ENCODE peak calls at places on chromosomes 16 and 17, in four cellular contexts. K, C, F and T are unnamed samples. For H3K9me3, the result is how much of the 10 kb centered on the place peaks cover.

GRCh38 chr17:47615766-47616424 is 33.8 kb upstream of the KPNB1 start:
- DNase-seq in K (no peak), C (no peak), F (no peak), T (no peak)

GRCh38 chr16:2026461-2027023 is at the start of gene NHERF2:
- DNase-seq in K (peak), C (no peak), F (no peak), T (peak)

GRCh38 chr16:20410153-20410723 is 904 bp downstream of the ACSM5 start:
- DNase-seq in K (no peak), C (no peak), F (no peak), T (no peak)

GRCh38 chr16:2364638-2365210 is 24.2 kb upstream of the ABCA3 start:
- DNase-seq in K (no peak), C (no peak), F (no peak), T (no peak)

GRCh38 chr16:56983211-56983751 is 6.1 kb upstream of the NLRC5 start:
- DNase-seq in K (no peak), C (no peak), F (peak), T (peak)

GRCh38 chr17:79975498-79976134 is 60.1 kb downstream of the TBC1D16 start:
- DNase-seq in K (no peak), C (no peak), F (no peak), T (no peak)

GRCh38 chr16:19481291-19481690 is 40.6 kb downstream of the GDE1 start:
- DNase-seq in K (no peak), C (no peak), F (no peak), T (no peak)

GRCh38 chr17:75755205-75755901 is 9.6 kb downstream of the GALK1 start:
- DNase-seq in K (no peak), C (no peak), F (no peak), T (no peak)

GRCh38 chr16:88807626-88808453 is 3.9 kb downstream of the APRT start:
- DNase-seq in K (no peak), C (no peak), F (no peak), T (no peak)

GRCh38 chr16:83706394-83706793 is 101.4 kb upstream of the HSBP1 start:
- DNase-seq in K (no peak), C (no peak), F (no peak), T (no peak)

GRCh38 chr16:67034478-67034877 is 5.5 kb downstream of the CBFB start:
- DNase-seq in K (no peak), C (no peak), F (no peak), T (no peak)

GRCh38 chr16:8866118-8866883 is 2.5 kb downstream of the CARHSP1 start:
- DNase-seq in K (peak), C (no peak), F (no peak), T (peak)

GRCh38 chr16:49625311-49626035 is 230.4 kb downstream of the ZNF423 start:
- DNase-seq in K (no peak), C (no peak), F (no peak), T (no peak)

GRCh38 chr17:4953461-4953961 is 2.6 kb downstream of the ENO3 start:
- DNase-seq in K (no peak), C (no peak), F (no peak), T (no peak)

GRCh38 chr17:18033442-18034099 is 5.4 kb downstream of the ATPAF2 start:
- DNase-seq in K (no peak), C (peak), F (peak), T (peak)

GRCh38 chr16:81614654-81615359 is 164.3 kb upstream of the PLCG2 start:
- DNase-seq in K (no peak), C (no peak), F (no peak), T (no peak)

GRCh38 chr16:23640669-23640958 is 496 bp downstream of the PALB2 start:
- DNase-seq in K (no peak), C (no peak), F (no peak), T (no peak)

GRCh38 chr17:78484300-78485159 is 92.7 kb downstream of the DNAH17 start:
- DNase-seq in K (no peak), C (no peak), F (no peak), T (peak)

GRCh38 chr17:82882715-82883446 is 43.1 kb upstream of the ZNF750 start:
- DNase-seq in K (no peak), C (no peak), F (peak), T (peak)

DNA sequence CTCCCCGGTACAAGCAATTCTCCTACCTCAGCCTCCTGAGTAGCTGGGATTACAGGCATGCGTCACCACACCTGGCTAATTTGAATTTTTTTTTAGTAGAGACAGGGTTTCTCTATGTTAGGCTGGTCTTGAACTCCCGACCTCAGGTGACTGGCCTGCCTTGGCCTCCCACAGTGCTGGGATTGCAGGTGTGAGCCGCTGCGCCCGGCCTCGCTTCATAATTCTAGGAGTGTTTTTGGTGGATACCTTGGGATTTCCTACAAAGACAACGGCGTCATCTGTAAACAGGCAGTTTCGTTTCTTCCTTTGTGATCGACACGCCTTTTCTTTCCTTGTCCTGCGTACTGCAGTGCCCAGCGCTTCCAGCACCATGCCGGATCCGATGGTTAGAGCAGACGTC is 60.9 kb upstream of the GNG13 start:
- DNase-seq in K (no peak), C (no peak), F (no peak), T (no peak)
- H3K9me3 ChIP-seq in K (under half), C (under half), F (under half), T (under half)

GRCh38 chr17:59178266-59178665 is 22.7 kb downstream of the PRR11 start:
- DNase-seq in K (no peak), C (no peak), F (no peak), T (no peak)
- H3K9me3 ChIP-seq in K (under half), C (under half), F (under half), T (under half)

DNA sequence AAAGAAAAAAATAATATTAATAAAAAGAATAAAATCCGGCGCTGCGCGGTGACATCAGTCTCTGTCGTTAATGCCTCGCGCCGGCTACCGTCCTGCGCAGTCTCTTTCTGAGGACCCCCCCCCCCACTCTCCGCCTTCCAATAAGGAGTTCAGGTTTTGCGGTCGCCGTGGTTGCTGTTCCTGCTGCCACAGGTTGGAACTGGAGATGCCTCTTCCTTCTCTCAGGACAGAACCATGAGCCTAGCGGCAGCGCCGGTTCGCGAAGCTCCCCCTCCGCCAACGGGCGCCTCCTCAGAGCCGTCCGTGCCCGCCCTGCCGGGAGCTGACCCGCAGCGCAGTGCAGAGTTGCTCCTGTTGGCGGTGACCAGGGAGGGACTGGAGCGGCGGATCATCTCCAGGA is 2093.4 kb downstream of the TP53TG3F start:
- DNase-seq in K (no peak), C (no peak), F (no peak), T (no peak)
- H3K9me3 ChIP-seq in K (under half), C (under half), F (under half), T (under half)

DNA sequence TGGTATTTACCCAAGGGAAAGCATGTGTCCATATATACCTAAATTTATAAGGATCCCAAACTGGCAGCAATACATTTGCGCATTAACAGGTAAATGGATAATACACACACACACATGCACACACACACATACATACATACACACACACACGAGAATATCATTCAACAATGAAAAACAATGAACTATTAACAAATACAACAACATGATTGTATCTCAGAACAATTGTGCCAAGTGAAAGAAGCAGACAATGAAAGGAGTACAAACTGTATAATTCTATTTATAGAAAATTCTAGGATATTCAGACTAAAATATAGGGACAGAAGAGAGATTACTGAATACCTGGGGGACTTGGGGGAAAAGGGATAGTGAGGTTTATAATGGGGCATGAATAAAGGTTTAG is 323.0 kb downstream of the KCNJ2 start:
- DNase-seq in K (no peak), C (no peak), F (no peak), T (no peak)
- H3K9me3 ChIP-seq in K (under half), C (under half), F (under half), T (under half)

GRCh38 chr16:15973997-15974396 is 24.6 kb downstream of the ABCC1 start:
- DNase-seq in K (no peak), C (no peak), F (no peak), T (no peak)

GRCh38 chr16:15976225-15976812 is 26.9 kb downstream of the ABCC1 start:
- DNase-seq in K (no peak), C (no peak), F (no peak), T (no peak)

GRCh38 chr16:15979801-15980200 is 30.4 kb downstream of the ABCC1 start:
- DNase-seq in K (no peak), C (no peak), F (no peak), T (no peak)

GRCh38 chr16:15975172-15975571 is 25.8 kb downstream of the ABCC1 start:
- DNase-seq in K (no peak), C (no peak), F (peak), T (no peak)

GRCh38 chr16:15976929-15977637 is 27.7 kb downstream of the ABCC1 start:
- DNase-seq in K (no peak), C (no peak), F (no peak), T (no peak)
- H3K9me3 ChIP-seq in K (under half), C (under half), F (under half), T (under half)

DNA sequence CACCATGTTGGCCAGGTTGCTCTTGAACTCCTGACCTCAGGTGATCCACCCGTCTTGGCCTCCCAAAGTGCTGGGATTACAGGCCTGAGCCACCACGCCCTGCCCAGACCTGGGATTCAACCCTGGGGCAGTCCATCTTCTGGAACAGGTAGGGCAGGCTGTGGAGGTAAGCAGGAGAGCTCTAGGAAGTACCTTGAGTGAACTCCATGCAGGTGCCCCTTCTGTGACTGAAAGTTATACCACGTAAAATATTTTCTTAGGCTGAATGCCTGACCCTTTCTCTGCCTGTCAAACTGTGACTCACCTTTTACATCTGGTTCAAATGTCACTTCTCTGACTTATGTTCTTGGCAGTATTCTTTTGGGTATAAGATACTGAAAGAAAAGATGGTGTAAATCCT is 86.7 kb upstream of the ELAC2 start:
- DNase-seq in K (no peak), C (no peak), F (no peak), T (no peak)
- H3K9me3 ChIP-seq in K (under half), C (under half), F (under half), T (under half)

GRCh38 chr16:35185366-35186044 is 1726.1 kb downstream of the TP53TG3F start:
- DNase-seq in K (no peak), C (no peak), F (no peak), T (no peak)

GRCh38 chr16:35182043-35182677 is 1722.7 kb downstream of the TP53TG3F start:
- DNase-seq in K (no peak), C (no peak), F (no peak), T (no peak)

GRCh38 chr16:35182943-35183550 is 1723.6 kb downstream of the TP53TG3F start:
- DNase-seq in K (no peak), C (no peak), F (no peak), T (no peak)

GRCh38 chr16:35186045-35186759 is 1726.8 kb downstream of the TP53TG3F start:
- DNase-seq in K (no peak), C (no peak), F (no peak), T (no peak)

GRCh38 chr16:35184356-35184870 is 1725.0 kb downstream of the TP53TG3F start:
- DNase-seq in K (no peak), C (no peak), F (no peak), T (no peak)
- H3K9me3 ChIP-seq in K (under half), C (half or more), F (under half), T (under half)

DNA sequence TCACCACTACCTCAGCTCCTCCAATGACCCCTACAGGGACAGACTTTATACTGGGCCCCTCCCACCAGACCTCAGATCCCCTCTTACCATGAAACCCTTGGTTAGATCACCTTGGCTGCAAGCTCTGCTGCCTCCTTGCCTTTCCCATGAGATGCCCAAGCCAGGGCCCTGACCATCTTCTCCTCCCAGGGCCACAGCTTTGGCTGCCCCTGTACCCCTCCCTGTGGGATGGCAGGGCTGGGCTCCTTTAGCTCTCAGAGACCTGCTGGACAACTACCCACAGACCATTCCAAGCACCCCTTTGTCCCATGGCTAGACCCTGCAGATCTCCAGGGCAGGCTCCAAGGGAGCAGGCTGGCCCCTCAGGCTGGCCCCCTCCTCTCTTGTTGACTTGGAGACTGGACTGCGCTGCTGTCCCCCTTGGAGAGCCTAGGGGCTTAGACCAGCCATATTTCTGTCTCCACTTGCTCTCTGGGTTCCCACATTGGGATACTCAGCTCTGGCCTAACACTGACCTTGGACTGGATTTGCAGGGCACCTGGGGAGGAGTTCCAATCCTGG is 1692.7 kb downstream of the TP53TG3F start:
- DNase-seq in K (no peak), C (no peak), F (no peak), T (no peak)
- H3K9me3 ChIP-seq in K (under half), C (half or more), F (under half), T (half or more)

DNA sequence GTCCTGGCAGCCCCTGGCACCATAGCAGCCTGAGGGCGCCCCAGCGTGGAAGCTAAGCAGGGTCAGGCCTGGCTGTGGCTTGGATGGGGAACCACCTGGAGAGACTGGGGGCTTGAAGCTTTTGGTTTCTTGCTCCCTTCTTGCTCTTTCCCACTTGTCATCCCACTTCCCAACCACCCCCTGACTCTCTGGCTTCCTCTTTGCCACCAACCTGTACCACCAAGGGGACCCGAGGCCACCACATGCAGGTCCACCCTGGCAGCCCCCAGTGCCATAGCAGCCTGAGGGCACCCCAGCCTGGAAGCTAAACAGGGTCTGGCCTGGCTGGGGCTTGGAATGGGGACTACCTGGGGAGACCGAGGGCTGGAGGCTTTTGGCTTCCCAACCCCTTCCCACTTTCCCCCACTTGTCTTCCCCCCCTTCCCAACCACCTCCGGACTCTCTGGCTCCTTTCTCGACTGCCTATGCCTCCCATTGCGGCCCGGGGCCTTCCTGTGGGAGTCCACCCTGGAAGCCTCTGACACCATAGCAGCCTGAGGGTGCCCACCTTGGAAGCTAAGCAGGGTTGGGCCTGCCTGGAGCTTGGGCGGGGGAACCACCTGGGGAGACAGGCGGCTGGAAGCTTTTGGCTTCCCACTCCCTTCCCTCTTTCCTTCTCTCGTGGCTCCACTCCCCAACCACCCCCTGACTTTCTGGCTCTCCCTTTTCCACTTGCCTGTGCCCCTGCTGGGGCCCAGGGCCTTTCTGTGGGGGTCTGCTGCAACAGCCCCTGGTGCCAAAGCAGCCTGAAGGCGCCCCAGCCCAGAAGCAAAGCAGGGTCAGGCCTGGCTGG is 2294.4 kb downstream of the TP53TG3F start:
- DNase-seq in K (no peak), C (no peak), F (no peak), T (no peak)
- H3K9me3 ChIP-seq in K (under half), C (half or more), F (under half), T (under half)